ENCODE peak calls at places on chromosome X, in four cellular contexts. Y is sigmoid colon, R is suprapubic skin, J is upper lobe of left lung. B is an unnamed sample.
A peak's percentile ranks its signal among the peaks of the same experiment; 100 is the strongest.

GRCh38 chrX:73577368-73577767 is 14.4 kb downstream of the CHIC1 start:
- DNase-seq in Y (no peak), R (no peak), J (no peak), B (no peak)

GRCh38 chrX:68761086-68761485 is 67.7 kb upstream of the EFNB1 start:
- DNase-seq in Y (no peak), R (no peak), J (no peak), B (peak; percentile 16)

GRCh38 chrX:38817004-38817703 is 15.9 kb downstream of the MID1IP1 start:
- DNase-seq in Y (peak; percentile 73), R (no peak), J (peak; percentile 46), B (no peak)

GRCh38 chrX:36867143-36867542 is 141.0 kb upstream of the FAM47C start:
- DNase-seq in Y (no peak), R (no peak), J (no peak), B (no peak)

GRCh38 chrX:107076158-107076557 is 42.5 kb downstream of the RBM41 start:
- DNase-seq in Y (no peak), R (no peak), J (no peak), B (no peak)

GRCh38 chrX:111254896-111255693 is 15.2 kb downstream of the CAPN6 start:
- DNase-seq in Y (no peak), R (no peak), J (no peak), B (no peak)

GRCh38 chrX:80876877-80877276 is 67.2 kb upstream of the BRWD3 start:
- DNase-seq in Y (no peak), R (no peak), J (no peak), B (no peak)

GRCh38 chrX:138255373-138255772 is 456.1 kb downstream of the FGF13 start:
- DNase-seq in Y (no peak), R (no peak), J (no peak), B (no peak)

GRCh38 chrX:3514996-3515395 is 168.5 kb upstream of the MXRA5 start:
- DNase-seq in Y (no peak), R (no peak), J (no peak), B (no peak)

GRCh38 chrX:1853916-1854315 is 239.1 kb downstream of the ASMT start:
- DNase-seq in Y (no peak), R (no peak), J (no peak), B (no peak)

GRCh38 chrX:57156397-57157049 is 19.3 kb upstream of the SPIN2A start:
- DNase-seq in Y (no peak), R (no peak), J (no peak), B (no peak)

GRCh38 chrX:149506349-149506748 is 1.2 kb upstream of the IDS start:
- DNase-seq in Y (no peak), R (no peak), J (no peak), B (no peak)

GRCh38 chrX:68684291-68684918 is 36.9 kb downstream of the STARD8 start:
- DNase-seq in Y (peak; percentile 77), R (no peak), J (peak; percentile 67), B (no peak)

GRCh38 chrX:18075603-18076002 is 145.1 kb downstream of the BEND2 start:
- DNase-seq in Y (no peak), R (no peak), J (no peak), B (no peak)

GRCh38 chrX:136496768-136497555 is 430 bp upstream of the HTATSF1 start:
- DNase-seq in Y (peak; percentile 93), R (peak; percentile 89), J (peak; percentile 84), B (no peak)
- TF ChIP-seq POLR2A in Y (no peak), R (no peak), J (no peak), B (no peak)

DNA sequence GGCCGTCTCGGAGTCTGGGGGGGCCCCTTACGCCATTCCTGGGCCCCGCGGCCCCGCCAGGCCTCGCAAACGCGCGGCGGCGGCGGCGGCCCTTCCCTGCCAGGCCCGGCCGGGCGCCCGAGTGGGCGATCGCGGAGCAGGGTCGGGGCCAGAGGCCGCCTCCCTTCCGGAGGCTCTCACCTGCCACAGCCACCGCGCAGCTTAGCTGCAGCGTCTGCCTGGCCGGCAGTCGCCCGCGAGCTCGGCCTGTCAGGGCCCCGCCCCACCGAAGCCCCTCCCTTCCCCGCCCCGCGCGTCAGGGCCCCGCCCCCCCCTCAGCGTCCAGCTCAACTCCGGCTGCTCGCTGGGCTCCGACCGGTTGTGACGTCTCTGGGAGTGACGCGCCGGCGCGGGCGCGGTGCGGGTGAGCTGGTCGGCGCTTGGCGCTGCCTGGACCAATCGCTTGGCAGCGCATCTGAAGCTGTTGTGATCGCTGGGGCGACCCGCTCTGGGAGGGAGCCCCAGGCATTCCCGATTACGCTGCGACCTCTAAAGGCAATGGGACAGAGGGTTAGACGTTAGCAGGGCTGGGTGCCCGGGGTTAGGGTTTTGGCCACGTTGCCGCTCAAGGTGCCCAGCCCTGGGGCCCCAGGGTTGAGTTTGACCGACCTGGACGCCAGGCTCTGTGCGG is at the start of gene SLC10A3:
- DNase-seq in Y (peak; percentile 97), R (peak; percentile 94), J (peak; percentile 93), B (no peak)
- TF ChIP-seq POLR2A in Y (peak; percentile 35), R (no peak), J (peak; percentile 83), B (no peak)

GRCh38 chrX:153381684-153382532 is 19.2 kb downstream of the PNMA6E start:
- DNase-seq in Y (no peak), R (no peak), J (no peak), B (no peak)
- TF ChIP-seq POLR2A in Y (no peak), R (no peak), J (no peak), B (no peak)

DNA sequence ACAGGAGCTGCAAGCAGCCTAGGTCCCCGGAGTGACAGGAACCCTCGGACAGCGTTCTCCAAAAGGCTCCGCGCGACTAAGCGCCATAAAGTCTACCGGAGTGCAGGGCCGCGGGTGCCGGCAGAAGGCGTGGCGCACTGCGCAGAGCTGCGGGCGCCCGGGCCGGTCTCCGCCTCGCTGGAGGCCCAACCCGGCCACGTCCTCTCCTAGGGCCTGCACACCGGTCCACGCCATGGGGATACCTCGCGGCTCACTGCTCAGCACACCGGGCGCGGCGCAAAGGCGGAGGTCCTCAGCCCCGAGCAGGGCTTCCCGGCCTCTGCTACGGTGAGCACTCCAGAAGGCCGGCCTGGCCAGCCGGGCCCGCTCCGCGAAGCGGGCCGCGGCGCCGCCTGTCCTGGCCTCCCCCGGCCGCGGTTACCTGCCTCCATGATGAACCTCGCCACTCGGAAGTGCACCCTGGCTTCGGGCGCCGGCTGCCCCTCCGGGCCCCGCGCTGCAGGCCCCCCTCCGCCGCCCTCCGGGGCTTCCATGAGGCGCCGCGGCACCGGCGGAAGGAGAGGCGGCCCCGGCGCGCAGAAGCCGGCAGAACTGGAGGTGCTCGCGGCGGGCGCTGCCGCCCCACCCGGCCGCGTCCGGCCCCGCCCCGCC is at the start of gene CCNQ:
- DNase-seq in Y (no peak), R (no peak), J (no peak), B (no peak)
- TF ChIP-seq POLR2A in Y (no peak), R (no peak), J (peak; percentile 52), B (no peak)

GRCh38 chrX:53196678-53197077 is 28.3 kb downstream of the KDM5C start:
- DNase-seq in Y (no peak), R (no peak), J (no peak), B (no peak)
- TF ChIP-seq POLR2A in Y (no peak), R (no peak), J (no peak), B (no peak)

GRCh38 chrX:41350150-41350975 is 16.4 kb downstream of the DDX3X start:
- DNase-seq in Y (no peak), R (no peak), J (no peak), B (no peak)
- TF ChIP-seq POLR2A in Y (no peak), R (no peak), J (no peak), B (no peak)

GRCh38 chrX:70134116-70134477 is 850 bp downstream of the IGBP1 start:
- DNase-seq in Y (no peak), R (no peak), J (no peak), B (no peak)

GRCh38 chrX:70132877-70133302 is 357 bp upstream of the IGBP1 start:
- DNase-seq in Y (no peak), R (no peak), J (no peak), B (no peak)

GRCh38 chrX:70129811-70130210 is 3.4 kb upstream of the IGBP1 start:
- DNase-seq in Y (no peak), R (no peak), J (no peak), B (no peak)

GRCh38 chrX:70132244-70132643 is 1.0 kb upstream of the IGBP1 start:
- DNase-seq in Y (no peak), R (no peak), J (no peak), B (no peak)

DNA sequence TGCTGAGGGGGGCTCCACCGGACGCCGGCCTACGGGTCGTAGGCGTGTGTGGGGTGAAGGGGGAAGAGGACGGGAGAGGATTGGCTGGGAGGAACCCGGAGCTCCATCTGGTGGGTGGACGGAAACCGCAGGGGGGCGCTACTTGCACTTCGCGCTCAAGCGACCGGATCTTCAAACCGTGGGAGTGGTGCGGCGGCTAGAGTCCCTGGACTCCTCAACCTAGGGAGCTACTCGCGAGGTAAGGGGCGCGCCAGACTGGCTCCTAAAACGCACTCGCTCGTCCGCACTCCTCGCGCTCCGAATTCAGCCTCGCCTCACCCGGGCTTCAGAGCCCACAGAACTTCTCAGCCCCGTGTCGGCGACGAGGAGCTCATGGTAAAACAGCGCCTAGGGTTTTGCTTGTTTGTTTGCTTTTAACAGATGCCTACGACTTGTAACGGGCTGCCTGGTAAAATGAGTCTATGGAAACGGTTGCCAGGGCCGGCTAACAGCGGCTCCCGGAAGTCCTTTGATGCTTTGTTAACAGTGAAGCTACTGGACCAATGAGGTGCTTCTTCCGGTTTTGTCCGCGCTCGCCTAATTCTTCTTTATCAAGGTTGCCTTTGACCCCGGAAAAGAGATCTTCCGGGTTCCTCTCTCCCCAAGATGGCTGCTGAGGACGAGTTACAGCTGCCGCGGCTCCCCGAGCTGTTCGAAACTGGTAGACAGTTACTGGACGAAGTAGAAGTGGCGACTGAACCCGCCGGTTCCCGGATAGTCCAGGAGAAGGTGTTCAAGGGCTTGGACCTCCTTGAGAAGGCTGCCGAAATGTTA is at the start of gene IGBP1:
- DNase-seq in Y (peak; percentile 89), R (peak; percentile 87), J (peak; percentile 85), B (peak; percentile 88)
- TF ChIP-seq POLR2A in Y (peak; percentile 29), R (no peak), J (no peak), B (no peak)

DNA sequence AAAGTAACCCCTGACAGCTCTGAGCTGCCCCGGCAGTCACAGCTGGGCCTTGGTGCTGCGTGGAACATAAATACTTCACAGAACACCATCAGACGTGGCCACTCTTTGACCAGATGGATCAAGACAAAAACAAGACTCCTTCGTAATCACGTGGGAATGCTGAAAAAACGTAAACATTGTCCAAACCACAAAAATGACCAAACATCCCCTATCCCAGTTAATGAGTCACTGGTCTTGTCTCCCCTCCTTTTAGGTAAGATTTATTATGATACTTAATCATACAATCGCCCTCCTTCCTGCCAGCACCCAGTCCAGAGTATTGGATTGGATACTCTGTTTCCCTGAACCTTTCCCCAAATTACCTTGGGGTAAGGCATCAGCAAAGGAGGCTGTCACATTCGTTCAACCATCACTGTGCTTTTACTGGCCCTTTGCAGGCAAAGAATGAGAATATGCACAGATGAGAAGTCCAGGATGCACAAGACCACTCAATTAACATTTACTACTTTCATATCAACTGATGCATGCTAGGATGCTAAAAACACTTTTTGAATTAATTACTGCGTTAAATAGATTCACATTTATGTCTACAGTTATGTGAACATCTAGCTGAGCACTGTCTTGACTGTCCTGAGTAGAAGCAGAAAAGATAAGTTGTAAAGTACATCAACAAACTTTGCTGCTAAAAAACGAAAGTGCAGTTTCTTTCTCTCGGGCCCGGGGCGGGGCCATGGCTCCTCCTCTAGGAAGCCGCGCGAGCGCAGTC is 502 bp upstream of the TCEANC start:
- DNase-seq in Y (no peak), R (no peak), J (no peak), B (no peak)
- TF ChIP-seq POLR2A in Y (no peak), R (no peak), J (no peak), B (no peak)

GRCh38 chrX:40151211-40152172 is 53.7 kb upstream of the BCOR start:
- DNase-seq in Y (no peak), R (no peak), J (no peak), B (no peak)
- TF ChIP-seq POLR2A in Y (no peak), R (no peak), J (no peak), B (no peak)

GRCh38 chrX:114650351-114650750 is 66.5 kb downstream of the HTR2C start:
- DNase-seq in Y (no peak), R (no peak), J (no peak), B (no peak)
- TF ChIP-seq POLR2A in Y (no peak), R (no peak), J (no peak), B (no peak)